ENCODE peak calls at places on chromosome 11, in ten cellular contexts. One of them, this sample, is unnamed.

GRCh38 chr11:112610494-112610893 is 349.8 kb upstream of the PLET1 start:
- DNase-seq in amniotic stem cell: no peak
- DNase-seq in HEK293T: no peak
- DNase-seq in mammary epithelial cell: peak
- DNase-seq in D341Med: no peak
- DNase-seq in activated gamma-delta T cell treated with anti-CD3 and anti-CD28 coated beads, Interleukin-2, amount 50 U/mL, for 16 hours: no peak
- DNase-seq in cardiac muscle cell: no peak
- DNase-seq in ELF-1: no peak
- DNase-seq in EL: no peak
- DNase-seq in HepG2: no peak
- DNase-seq in this sample: no peak

GRCh38 chr11:122137081-122137793 is 21.2 kb upstream of the BLID start:
- DNase-seq in amniotic stem cell: peak
- DNase-seq in HEK293T: no peak
- DNase-seq in mammary epithelial cell: peak
- DNase-seq in D341Med: no peak
- DNase-seq in activated gamma-delta T cell treated with anti-CD3 and anti-CD28 coated beads, Interleukin-2, amount 50 U/mL, for 16 hours: no peak
- DNase-seq in cardiac muscle cell: peak
- DNase-seq in ELF-1: no peak
- DNase-seq in EL: peak
- DNase-seq in HepG2: no peak
- DNase-seq in this sample: no peak

GRCh38 chr11:107743161-107743560 is 31.3 kb upstream of the SLN start:
- DNase-seq in amniotic stem cell: no peak
- DNase-seq in HEK293T: no peak
- DNase-seq in mammary epithelial cell: no peak
- DNase-seq in D341Med: no peak
- DNase-seq in activated gamma-delta T cell treated with anti-CD3 and anti-CD28 coated beads, Interleukin-2, amount 50 U/mL, for 16 hours: no peak
- DNase-seq in cardiac muscle cell: no peak
- DNase-seq in ELF-1: no peak
- DNase-seq in EL: no peak
- DNase-seq in HepG2: no peak
- DNase-seq in this sample: no peak

GRCh38 chr11:2305140-2305861 is 3.5 kb downstream of the TSPAN32 start:
- DNase-seq in amniotic stem cell: peak
- DNase-seq in HEK293T: peak
- DNase-seq in mammary epithelial cell: peak
- DNase-seq in D341Med: peak
- DNase-seq in activated gamma-delta T cell treated with anti-CD3 and anti-CD28 coated beads, Interleukin-2, amount 50 U/mL, for 16 hours: peak
- DNase-seq in cardiac muscle cell: peak
- DNase-seq in ELF-1: peak
- DNase-seq in EL: peak
- DNase-seq in HepG2: peak
- DNase-seq in this sample: peak

GRCh38 chr11:22711212-22711770 is 44.9 kb downstream of the GAS2 start:
- DNase-seq in amniotic stem cell: no peak
- DNase-seq in HEK293T: no peak
- DNase-seq in mammary epithelial cell: peak
- DNase-seq in D341Med: no peak
- DNase-seq in activated gamma-delta T cell treated with anti-CD3 and anti-CD28 coated beads, Interleukin-2, amount 50 U/mL, for 16 hours: no peak
- DNase-seq in cardiac muscle cell: no peak
- DNase-seq in ELF-1: peak
- DNase-seq in EL: no peak
- DNase-seq in HepG2: no peak
- DNase-seq in this sample: no peak

GRCh38 chr11:119977584-119977860 is 160.4 kb downstream of the TRIM29 start:
- DNase-seq in amniotic stem cell: no peak
- DNase-seq in HEK293T: no peak
- DNase-seq in mammary epithelial cell: no peak
- DNase-seq in D341Med: no peak
- DNase-seq in activated gamma-delta T cell treated with anti-CD3 and anti-CD28 coated beads, Interleukin-2, amount 50 U/mL, for 16 hours: no peak
- DNase-seq in cardiac muscle cell: no peak
- DNase-seq in ELF-1: no peak
- DNase-seq in EL: no peak
- DNase-seq in HepG2: no peak
- DNase-seq in this sample: no peak

GRCh38 chr11:10287140-10287539 is 6.9 kb downstream of the SBF2 start:
- DNase-seq in amniotic stem cell: no peak
- DNase-seq in HEK293T: no peak
- DNase-seq in mammary epithelial cell: no peak
- DNase-seq in D341Med: no peak
- DNase-seq in activated gamma-delta T cell treated with anti-CD3 and anti-CD28 coated beads, Interleukin-2, amount 50 U/mL, for 16 hours: no peak
- DNase-seq in cardiac muscle cell: no peak
- DNase-seq in ELF-1: no peak
- DNase-seq in EL: no peak
- DNase-seq in HepG2: no peak
- DNase-seq in this sample: no peak

GRCh38 chr11:92976681-92977080 is 7.2 kb downstream of the MTNR1B start:
- DNase-seq in amniotic stem cell: no peak
- DNase-seq in HEK293T: no peak
- DNase-seq in mammary epithelial cell: no peak
- DNase-seq in D341Med: no peak
- DNase-seq in activated gamma-delta T cell treated with anti-CD3 and anti-CD28 coated beads, Interleukin-2, amount 50 U/mL, for 16 hours: no peak
- DNase-seq in cardiac muscle cell: no peak
- DNase-seq in ELF-1: no peak
- DNase-seq in EL: no peak
- DNase-seq in HepG2: no peak
- DNase-seq in this sample: no peak

GRCh38 chr11:86484164-86484794 is 109.6 kb downstream of the CCDC81 start:
- DNase-seq in amniotic stem cell: no peak
- DNase-seq in HEK293T: peak
- DNase-seq in mammary epithelial cell: peak
- DNase-seq in D341Med: no peak
- DNase-seq in activated gamma-delta T cell treated with anti-CD3 and anti-CD28 coated beads, Interleukin-2, amount 50 U/mL, for 16 hours: no peak
- DNase-seq in cardiac muscle cell: peak
- DNase-seq in ELF-1: peak
- DNase-seq in EL: peak
- DNase-seq in HepG2: peak
- DNase-seq in this sample: no peak

GRCh38 chr11:19674420-19674819 is 38.2 kb upstream of the NAV2 start:
- DNase-seq in amniotic stem cell: no peak
- DNase-seq in HEK293T: no peak
- DNase-seq in mammary epithelial cell: peak
- DNase-seq in D341Med: no peak
- DNase-seq in activated gamma-delta T cell treated with anti-CD3 and anti-CD28 coated beads, Interleukin-2, amount 50 U/mL, for 16 hours: no peak
- DNase-seq in cardiac muscle cell: no peak
- DNase-seq in ELF-1: peak
- DNase-seq in EL: no peak
- DNase-seq in HepG2: no peak
- DNase-seq in this sample: no peak

GRCh38 chr11:124865902-124866851 is 945 bp downstream of the ROBO3 start:
- DNase-seq in amniotic stem cell: no peak
- DNase-seq in HEK293T: peak
- DNase-seq in mammary epithelial cell: no peak
- DNase-seq in D341Med: peak
- DNase-seq in activated gamma-delta T cell treated with anti-CD3 and anti-CD28 coated beads, Interleukin-2, amount 50 U/mL, for 16 hours: peak
- DNase-seq in cardiac muscle cell: peak
- DNase-seq in ELF-1: peak
- DNase-seq in EL: peak
- DNase-seq in HepG2: no peak
- DNase-seq in this sample: peak

GRCh38 chr11:30218278-30218677 is 12.5 kb upstream of the FSHB start:
- DNase-seq in amniotic stem cell: no peak
- DNase-seq in HEK293T: no peak
- DNase-seq in mammary epithelial cell: no peak
- DNase-seq in D341Med: no peak
- DNase-seq in activated gamma-delta T cell treated with anti-CD3 and anti-CD28 coated beads, Interleukin-2, amount 50 U/mL, for 16 hours: no peak
- DNase-seq in cardiac muscle cell: no peak
- DNase-seq in ELF-1: no peak
- DNase-seq in EL: no peak
- DNase-seq in HepG2: no peak
- DNase-seq in this sample: no peak

GRCh38 chr11:65868076-65868667 is 4.4 kb downstream of the EFEMP2 start:
- DNase-seq in amniotic stem cell: no peak
- DNase-seq in HEK293T: no peak
- DNase-seq in mammary epithelial cell: no peak
- DNase-seq in D341Med: peak
- DNase-seq in activated gamma-delta T cell treated with anti-CD3 and anti-CD28 coated beads, Interleukin-2, amount 50 U/mL, for 16 hours: no peak
- DNase-seq in cardiac muscle cell: no peak
- DNase-seq in ELF-1: peak
- DNase-seq in EL: no peak
- DNase-seq in HepG2: no peak
- DNase-seq in this sample: no peak

GRCh38 chr11:75453916-75454655 is 21.1 kb upstream of the KLHL35 start:
- DNase-seq in amniotic stem cell: no peak
- DNase-seq in HEK293T: no peak
- DNase-seq in mammary epithelial cell: no peak
- DNase-seq in D341Med: no peak
- DNase-seq in activated gamma-delta T cell treated with anti-CD3 and anti-CD28 coated beads, Interleukin-2, amount 50 U/mL, for 16 hours: no peak
- DNase-seq in cardiac muscle cell: peak
- DNase-seq in ELF-1: no peak
- DNase-seq in EL: peak
- DNase-seq in HepG2: no peak
- DNase-seq in this sample: no peak

GRCh38 chr11:33970984-33971466 is 79.1 kb upstream of the LMO2 start:
- DNase-seq in amniotic stem cell: peak
- DNase-seq in HEK293T: peak
- DNase-seq in mammary epithelial cell: peak
- DNase-seq in D341Med: peak
- DNase-seq in activated gamma-delta T cell treated with anti-CD3 and anti-CD28 coated beads, Interleukin-2, amount 50 U/mL, for 16 hours: peak
- DNase-seq in cardiac muscle cell: peak
- DNase-seq in ELF-1: peak
- DNase-seq in EL: peak
- DNase-seq in HepG2: peak
- DNase-seq in this sample: peak

GRCh38 chr11:37394236-37394870 is 796.3 kb upstream of the RAG2 start:
- DNase-seq in amniotic stem cell: no peak
- DNase-seq in HEK293T: no peak
- DNase-seq in mammary epithelial cell: no peak
- DNase-seq in D341Med: no peak
- DNase-seq in activated gamma-delta T cell treated with anti-CD3 and anti-CD28 coated beads, Interleukin-2, amount 50 U/mL, for 16 hours: no peak
- DNase-seq in cardiac muscle cell: no peak
- DNase-seq in ELF-1: peak
- DNase-seq in EL: no peak
- DNase-seq in HepG2: no peak
- DNase-seq in this sample: no peak

GRCh38 chr11:63552921-63553320 is 10.3 kb downstream of the PLAAT2 start:
- DNase-seq in amniotic stem cell: no peak
- DNase-seq in HEK293T: no peak
- DNase-seq in mammary epithelial cell: no peak
- DNase-seq in D341Med: no peak
- DNase-seq in activated gamma-delta T cell treated with anti-CD3 and anti-CD28 coated beads, Interleukin-2, amount 50 U/mL, for 16 hours: no peak
- DNase-seq in cardiac muscle cell: no peak
- DNase-seq in ELF-1: no peak
- DNase-seq in EL: no peak
- DNase-seq in HepG2: no peak
- DNase-seq in this sample: no peak

GRCh38 chr11:17915500-17916143 is 97.2 kb downstream of the SERGEF start:
- DNase-seq in amniotic stem cell: no peak
- DNase-seq in HEK293T: no peak
- DNase-seq in mammary epithelial cell: no peak
- DNase-seq in D341Med: no peak
- DNase-seq in activated gamma-delta T cell treated with anti-CD3 and anti-CD28 coated beads, Interleukin-2, amount 50 U/mL, for 16 hours: no peak
- DNase-seq in cardiac muscle cell: no peak
- DNase-seq in ELF-1: no peak
- DNase-seq in EL: peak
- DNase-seq in HepG2: no peak
- DNase-seq in this sample: no peak

GRCh38 chr11:75802022-75802912 is 12.7 kb upstream of the UVRAG start:
- DNase-seq in amniotic stem cell: no peak
- DNase-seq in HEK293T: no peak
- DNase-seq in mammary epithelial cell: no peak
- DNase-seq in D341Med: no peak
- DNase-seq in activated gamma-delta T cell treated with anti-CD3 and anti-CD28 coated beads, Interleukin-2, amount 50 U/mL, for 16 hours: no peak
- DNase-seq in cardiac muscle cell: no peak
- DNase-seq in ELF-1: no peak
- DNase-seq in EL: no peak
- DNase-seq in HepG2: no peak
- DNase-seq in this sample: no peak

GRCh38 chr11:1113405-1114201 is 38.9 kb downstream of the MUC2 start:
- DNase-seq in amniotic stem cell: no peak
- DNase-seq in HEK293T: no peak
- DNase-seq in mammary epithelial cell: no peak
- DNase-seq in D341Med: no peak
- DNase-seq in activated gamma-delta T cell treated with anti-CD3 and anti-CD28 coated beads, Interleukin-2, amount 50 U/mL, for 16 hours: no peak
- DNase-seq in cardiac muscle cell: no peak
- DNase-seq in ELF-1: no peak
- DNase-seq in EL: no peak
- DNase-seq in HepG2: no peak
- DNase-seq in this sample: no peak

GRCh38 chr11:67351275-67352005 is 1.9 kb downstream of the POLD4 start:
- DNase-seq in amniotic stem cell: peak
- DNase-seq in HEK293T: peak
- DNase-seq in mammary epithelial cell: peak
- DNase-seq in D341Med: peak
- DNase-seq in activated gamma-delta T cell treated with anti-CD3 and anti-CD28 coated beads, Interleukin-2, amount 50 U/mL, for 16 hours: no peak
- DNase-seq in cardiac muscle cell: peak
- DNase-seq in ELF-1: peak
- DNase-seq in EL: peak
- DNase-seq in HepG2: no peak
- DNase-seq in this sample: peak

GRCh38 chr11:64090811-64091516 is 55.2 kb downstream of the FLRT1 start:
- DNase-seq in amniotic stem cell: no peak
- DNase-seq in HEK293T: no peak
- DNase-seq in mammary epithelial cell: no peak
- DNase-seq in D341Med: no peak
- DNase-seq in activated gamma-delta T cell treated with anti-CD3 and anti-CD28 coated beads, Interleukin-2, amount 50 U/mL, for 16 hours: no peak
- DNase-seq in cardiac muscle cell: peak
- DNase-seq in ELF-1: peak
- DNase-seq in EL: peak
- DNase-seq in HepG2: no peak
- DNase-seq in this sample: no peak

GRCh38 chr11:90512846-90513245 is 290.0 kb upstream of the CHORDC1 start:
- DNase-seq in amniotic stem cell: no peak
- DNase-seq in HEK293T: no peak
- DNase-seq in mammary epithelial cell: no peak
- DNase-seq in D341Med: no peak
- DNase-seq in activated gamma-delta T cell treated with anti-CD3 and anti-CD28 coated beads, Interleukin-2, amount 50 U/mL, for 16 hours: no peak
- DNase-seq in cardiac muscle cell: no peak
- DNase-seq in ELF-1: no peak
- DNase-seq in EL: no peak
- DNase-seq in HepG2: no peak
- DNase-seq in this sample: no peak

GRCh38 chr11:70029831-70030811 is 48.0 kb upstream of the ANO1 start:
- DNase-seq in amniotic stem cell: no peak
- DNase-seq in HEK293T: no peak
- DNase-seq in mammary epithelial cell: no peak
- DNase-seq in D341Med: no peak
- DNase-seq in activated gamma-delta T cell treated with anti-CD3 and anti-CD28 coated beads, Interleukin-2, amount 50 U/mL, for 16 hours: no peak
- DNase-seq in cardiac muscle cell: no peak
- DNase-seq in ELF-1: peak
- DNase-seq in EL: no peak
- DNase-seq in HepG2: no peak
- DNase-seq in this sample: no peak

GRCh38 chr11:75105462-75105925 is 8.8 kb upstream of the OR2AT4 start:
- DNase-seq in amniotic stem cell: no peak
- DNase-seq in HEK293T: peak
- DNase-seq in mammary epithelial cell: no peak
- DNase-seq in D341Med: no peak
- DNase-seq in activated gamma-delta T cell treated with anti-CD3 and anti-CD28 coated beads, Interleukin-2, amount 50 U/mL, for 16 hours: no peak
- DNase-seq in cardiac muscle cell: no peak
- DNase-seq in ELF-1: peak
- DNase-seq in EL: peak
- DNase-seq in HepG2: peak
- DNase-seq in this sample: peak

GRCh38 chr11:122727101-122727929 is 71.8 kb downstream of the UBASH3B start:
- DNase-seq in amniotic stem cell: no peak
- DNase-seq in HEK293T: no peak
- DNase-seq in mammary epithelial cell: no peak
- DNase-seq in D341Med: no peak
- DNase-seq in activated gamma-delta T cell treated with anti-CD3 and anti-CD28 coated beads, Interleukin-2, amount 50 U/mL, for 16 hours: no peak
- DNase-seq in cardiac muscle cell: no peak
- DNase-seq in ELF-1: no peak
- DNase-seq in EL: no peak
- DNase-seq in HepG2: no peak
- DNase-seq in this sample: no peak

GRCh38 chr11:116865696-116866095 is 28.3 kb upstream of the APOA1 start:
- DNase-seq in amniotic stem cell: no peak
- DNase-seq in HEK293T: no peak
- DNase-seq in mammary epithelial cell: no peak
- DNase-seq in D341Med: no peak
- DNase-seq in activated gamma-delta T cell treated with anti-CD3 and anti-CD28 coated beads, Interleukin-2, amount 50 U/mL, for 16 hours: no peak
- DNase-seq in cardiac muscle cell: no peak
- DNase-seq in ELF-1: no peak
- DNase-seq in EL: peak
- DNase-seq in HepG2: no peak
- DNase-seq in this sample: no peak

GRCh38 chr11:116835042-116835772 is 2.2 kb downstream of the APOA1 start:
- DNase-seq in amniotic stem cell: no peak
- DNase-seq in HEK293T: peak
- DNase-seq in mammary epithelial cell: no peak
- DNase-seq in D341Med: no peak
- DNase-seq in activated gamma-delta T cell treated with anti-CD3 and anti-CD28 coated beads, Interleukin-2, amount 50 U/mL, for 16 hours: no peak
- DNase-seq in cardiac muscle cell: no peak
- DNase-seq in ELF-1: no peak
- DNase-seq in EL: no peak
- DNase-seq in HepG2: no peak
- DNase-seq in this sample: no peak

This sample was measured in NT2/D1.